ENCODE peak calls at places on chromosomes 1 and 21, in six cellular contexts. D is heart right ventricle; R is breast epithelium; M is left lung; C is Caco-2; U is CD8-positive, alpha-beta memory T cell. W is an unnamed sample. For H3K4me1 and H3K27me3, the result is how much of the 10 kb centered on the place peaks cover.

GRCh38 chr1:113046569-113046968 is 26.4 kb upstream of the LRIG2 start:
- DNase-seq in D (no peak), R (no peak), M (no peak), C (no peak), U (no peak), W (no peak)

GRCh38 chr1:10744654-10745238 is 51.7 kb downstream of the CASZ1 start:
- DNase-seq in D (no peak), R (no peak), M (no peak), C (no peak), U (no peak), W (no peak)

GRCh38 chr1:234675006-234675405 is 65.0 kb upstream of the IRF2BP2 start:
- DNase-seq in D (no peak), R (peak), M (no peak), C (no peak), U (no peak), W (no peak)

GRCh38 chr1:183787704-183788103 is 17.2 kb upstream of the RGL1 start:
- DNase-seq in D (no peak), R (no peak), M (no peak), C (no peak), U (no peak), W (no peak)

GRCh38 chr1:32358435-32358834 is 3.9 kb downstream of the FAM229A start:
- DNase-seq in D (no peak), R (no peak), M (no peak), C (no peak), U (no peak), W (no peak)

GRCh38 chr21:43727571-43728466 is 8.9 kb downstream of the PDXK start:
- DNase-seq in D (no peak), R (no peak), M (no peak), C (no peak), U (no peak), W (peak)

GRCh38 chr1:59008599-59009347 is 224.9 kb upstream of the JUN start:
- DNase-seq in D (no peak), R (no peak), M (no peak), C (no peak), U (no peak), W (no peak)

GRCh38 chr1:183353597-183353996 is 64.6 kb downstream of the NMNAT2 start:
- DNase-seq in D (no peak), R (no peak), M (no peak), C (no peak), U (no peak), W (no peak)

GRCh38 chr1:39539252-39539790 is 37.3 kb downstream of the PABPC4 start:
- DNase-seq in D (peak), R (no peak), M (no peak), C (peak), U (peak), W (peak)

GRCh38 chr21:45415943-45416611 is 11.1 kb downstream of the COL18A1 start:
- DNase-seq in D (no peak), R (no peak), M (peak), C (no peak), U (no peak), W (no peak)

GRCh38 chr1:53507115-53507816 is 48.1 kb downstream of the DMRTB1 start:
- DNase-seq in D (no peak), R (no peak), M (no peak), C (no peak), U (no peak), W (no peak)

GRCh38 chr1:116390195-116390594 is 17.2 kb downstream of the ATP1A1 start:
- DNase-seq in D (no peak), R (no peak), M (no peak), C (no peak), U (peak), W (no peak)

GRCh38 chr21:45455321-45456013 is 50.5 kb downstream of the COL18A1 start:
- DNase-seq in D (no peak), R (peak), M (peak), C (no peak), U (no peak), W (no peak)

GRCh38 chr1:227728059-227728891 is 6.8 kb downstream of the JMJD4 start:
- DNase-seq in D (peak), R (peak), M (peak), C (peak), U (peak), W (peak)

GRCh38 chr1:114118351-114118990 is 35.2 kb downstream of the SYT6 start:
- DNase-seq in D (no peak), R (no peak), M (no peak), C (no peak), U (no peak), W (no peak)

GRCh38 chr1:68454534-68454933 is 4.8 kb upstream of the RPE65 start:
- DNase-seq in D (no peak), R (no peak), M (no peak), C (no peak), U (no peak), W (no peak)

DNA sequence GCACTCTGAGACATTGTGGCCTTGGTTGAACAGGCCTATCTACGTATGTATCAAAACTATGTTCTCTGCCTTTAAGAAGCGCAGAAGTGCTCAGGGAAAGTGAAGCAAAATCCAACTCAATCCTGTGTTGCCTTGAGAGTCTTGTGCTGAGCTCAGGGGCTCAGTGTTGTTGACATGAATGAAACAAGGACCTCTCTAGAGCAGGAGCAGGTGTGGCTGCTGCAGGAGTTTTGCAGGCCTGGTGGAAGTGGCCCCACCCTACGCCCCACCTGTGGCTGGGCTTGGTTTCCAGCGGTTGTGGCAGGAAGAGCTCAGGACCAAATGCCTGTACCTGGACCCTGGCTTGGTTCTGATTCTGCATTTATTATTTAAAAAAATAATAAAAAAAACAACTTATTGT is 20.9 kb downstream of the CA6 start:
- DNase-seq in D (no peak), R (no peak), M (no peak), C (no peak), U (no peak), W (no peak)
- H3K4me1 ChIP-seq in D (under half), R (under half), M (under half), C (under half), U (half or more), W (under half)

GRCh38 chr1:47533176-47534039 is 95.6 kb downstream of the FOXD2 start:
- DNase-seq in D (peak), R (no peak), M (no peak), C (no peak), U (no peak), W (peak)

GRCh38 chr1:47534040-47534328 is 96.1 kb downstream of the FOXD2 start:
- DNase-seq in D (no peak), R (no peak), M (no peak), C (no peak), U (no peak), W (no peak)

GRCh38 chr1:47534417-47534816 is 96.6 kb downstream of the FOXD2 start:
- DNase-seq in D (no peak), R (no peak), M (no peak), C (no peak), U (no peak), W (no peak)

GRCh38 chr1:47529520-47530098 is 91.8 kb downstream of the FOXD2 start:
- DNase-seq in D (no peak), R (no peak), M (no peak), C (no peak), U (no peak), W (no peak)

DNA sequence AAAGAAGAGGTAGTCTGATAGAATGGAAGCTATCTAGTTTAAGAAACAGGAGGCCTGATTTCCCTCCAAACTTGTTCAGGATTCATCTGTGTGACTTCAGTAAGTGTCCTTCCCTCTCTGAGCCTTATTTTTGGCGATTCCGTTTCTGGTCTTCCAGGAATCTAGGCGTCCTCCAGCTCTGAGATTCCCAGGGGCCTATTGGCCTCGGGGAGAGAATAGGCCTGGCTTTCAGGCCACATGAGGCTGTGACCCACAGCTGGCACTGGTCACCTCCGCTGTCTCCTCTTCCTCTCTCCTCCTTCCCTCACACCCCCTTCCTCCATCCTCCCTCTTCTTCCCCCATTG is 95.0 kb downstream of the FOXD2 start:
- DNase-seq in D (no peak), R (no peak), M (no peak), C (no peak), U (no peak), W (no peak)
- H3K27me3 ChIP-seq in D (under half), R (under half), M (under half), C (under half), U (under half), W (under half)

GRCh38 chr1:55989971-55990370 is 589.4 kb downstream of the PLPP3 start:
- DNase-seq in D (no peak), R (no peak), M (no peak), C (no peak), U (no peak), W (no peak)
- H3K4me1 ChIP-seq in D (under half), R (under half), M (under half), C (under half), U (under half), W (under half)

DNA sequence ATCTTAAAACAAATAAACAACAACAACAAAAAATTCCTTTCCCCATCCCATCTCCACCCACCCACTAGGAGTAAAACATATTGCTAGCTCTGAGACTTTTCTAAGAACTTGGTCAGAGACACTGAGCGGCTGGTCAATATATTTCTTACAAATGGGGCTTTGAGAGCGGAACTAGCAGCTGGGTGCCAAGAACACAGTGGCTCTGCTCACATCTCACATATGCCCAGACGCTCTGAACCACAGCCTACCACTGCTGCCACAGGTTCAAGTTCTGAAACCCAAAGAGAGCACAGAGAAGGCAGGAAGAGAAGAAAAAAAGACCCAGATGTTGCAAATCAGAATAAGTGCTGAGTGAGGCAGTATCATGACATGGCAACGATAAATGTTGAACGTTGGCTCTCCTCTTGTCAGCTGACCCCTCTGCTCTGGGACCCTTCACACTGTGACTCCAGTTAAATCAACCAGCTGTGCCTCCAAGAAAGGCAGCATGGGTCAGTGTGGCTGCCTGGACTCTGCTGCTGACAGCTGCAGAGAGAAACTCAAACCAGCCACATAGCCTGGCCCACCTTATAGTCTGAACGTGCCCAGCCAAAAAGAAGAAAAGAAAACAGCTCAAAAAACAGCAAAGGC is 26.4 kb downstream of the HIVEP3 start:
- DNase-seq in D (no peak), R (no peak), M (no peak), C (no peak), U (no peak), W (no peak)
- H3K27me3 ChIP-seq in D (under half), R (under half), M (under half), C (under half), U (under half), W (under half)

W was measured in uterus.